ENCODE peak calls at places on chromosomes 1 and 21, in five cellular contexts. One of them, this sample, is unnamed.

GRCh38 chr1:113984710-113985109 is 5.4 kb downstream of the OLFML3 start:
- DNase-seq in RWPE1: no peak
- DNase-seq in A549: no peak
- DNase-seq in pancreas: no peak
- DNase-seq in heart right ventricle: peak
- DNase-seq in this sample: no peak

GRCh38 chr1:30198805-30199403 is 524.5 kb downstream of the MATN1 start:
- DNase-seq in RWPE1: no peak
- DNase-seq in heart right ventricle: no peak
- DNase-seq in pancreas: no peak
- DNase-seq in A549: no peak
- DNase-seq in this sample: no peak

GRCh38 chr1:113415256-113416189 is 25.2 kb downstream of the MAGI3 start:
- DNase-seq in A549: no peak
- DNase-seq in RWPE1: no peak
- DNase-seq in pancreas: no peak
- DNase-seq in heart right ventricle: no peak
- DNase-seq in this sample: no peak

GRCh38 chr1:109371271-109371739 is 26.4 kb downstream of the SORT1 start:
- DNase-seq in RWPE1: no peak
- DNase-seq in A549: no peak
- DNase-seq in heart right ventricle: peak
- DNase-seq in pancreas: no peak
- DNase-seq in this sample: no peak

GRCh38 chr1:224736619-224737352 is 120.7 kb downstream of the CNIH3 start:
- DNase-seq in RWPE1: no peak
- DNase-seq in heart right ventricle: peak
- DNase-seq in pancreas: no peak
- DNase-seq in A549: no peak
- DNase-seq in this sample: no peak

GRCh38 chr1:208979776-208980175 is 603.7 kb upstream of the CAMK1G start:
- DNase-seq in RWPE1: no peak
- DNase-seq in pancreas: no peak
- DNase-seq in A549: no peak
- DNase-seq in heart right ventricle: no peak
- DNase-seq in this sample: no peak

GRCh38 chr1:48236716-48237470 is 14.4 kb downstream of the SLC5A9 start:
- DNase-seq in pancreas: no peak
- DNase-seq in heart right ventricle: no peak
- DNase-seq in A549: peak
- DNase-seq in RWPE1: peak
- DNase-seq in this sample: no peak

GRCh38 chr1:222794656-222795474 is 20.0 kb upstream of the DISP1 start:
- DNase-seq in RWPE1: no peak
- DNase-seq in heart right ventricle: no peak
- DNase-seq in A549: no peak
- DNase-seq in pancreas: no peak
- DNase-seq in this sample: no peak

GRCh38 chr1:68449901-68450300 is at the start of gene RPE65:
- DNase-seq in RWPE1: no peak
- DNase-seq in A549: no peak
- DNase-seq in pancreas: no peak
- DNase-seq in heart right ventricle: no peak
- DNase-seq in this sample: no peak

GRCh38 chr1:41890841-41891311 is 27.8 kb downstream of the HIVEP3 start:
- DNase-seq in heart right ventricle: peak
- DNase-seq in pancreas: peak
- DNase-seq in A549: no peak
- DNase-seq in RWPE1: peak
- DNase-seq in this sample: no peak

GRCh38 chr21:15192243-15192642 is 127.4 kb upstream of the NRIP1 start:
- DNase-seq in pancreas: no peak
- DNase-seq in RWPE1: peak
- DNase-seq in A549: no peak
- DNase-seq in heart right ventricle: no peak
- DNase-seq in this sample: no peak

GRCh38 chr1:204945565-204945977 is 74.9 kb downstream of the NFASC start:
- DNase-seq in A549: no peak
- DNase-seq in heart right ventricle: no peak
- DNase-seq in RWPE1: no peak
- DNase-seq in pancreas: no peak
- DNase-seq in this sample: no peak

GRCh38 chr1:114352797-114353196 is 158.2 kb downstream of the TRIM33 start:
- DNase-seq in RWPE1: no peak
- DNase-seq in A549: no peak
- DNase-seq in heart right ventricle: no peak
- DNase-seq in pancreas: no peak
- DNase-seq in this sample: no peak

GRCh38 chr1:33382651-33383415 is 48.1 kb downstream of the PHC2 start:
- DNase-seq in pancreas: no peak
- DNase-seq in heart right ventricle: peak
- DNase-seq in A549: no peak
- DNase-seq in RWPE1: no peak
- DNase-seq in this sample: no peak

GRCh38 chr1:37472281-37472680 is 2.1 kb upstream of the ZC3H12A start:
- DNase-seq in pancreas: no peak
- DNase-seq in heart right ventricle: no peak
- DNase-seq in RWPE1: no peak
- DNase-seq in A549: no peak
- DNase-seq in this sample: no peak

GRCh38 chr1:31771891-31772668 is 7.9 kb upstream of the ADGRB2 start:
- DNase-seq in RWPE1: peak
- DNase-seq in pancreas: no peak
- DNase-seq in heart right ventricle: no peak
- DNase-seq in A549: no peak
- DNase-seq in this sample: no peak

GRCh38 chr1:188670837-188671236 is 1806.8 kb downstream of the BRINP3 start:
- DNase-seq in A549: no peak
- DNase-seq in pancreas: no peak
- DNase-seq in RWPE1: peak
- DNase-seq in heart right ventricle: no peak
- DNase-seq in this sample: no peak

GRCh38 chr1:244353572-244354091 is 98.1 kb downstream of the ADSS2 start:
- DNase-seq in heart right ventricle: peak
- DNase-seq in A549: peak
- DNase-seq in RWPE1: peak
- DNase-seq in pancreas: no peak
- DNase-seq in this sample: peak

GRCh38 chr1:165512817-165513216 is 31.0 kb upstream of the LRRC52 start:
- DNase-seq in RWPE1: no peak
- DNase-seq in heart right ventricle: no peak
- DNase-seq in pancreas: no peak
- DNase-seq in A549: no peak
- DNase-seq in this sample: no peak

GRCh38 chr1:117572546-117572945 is 33.3 kb upstream of the TENT5C start:
- DNase-seq in RWPE1: no peak
- DNase-seq in A549: no peak
- DNase-seq in heart right ventricle: no peak
- DNase-seq in pancreas: peak
- DNase-seq in this sample: peak

GRCh38 chr1:209989525-209989924 is 51.5 kb downstream of the SYT14 start:
- DNase-seq in heart right ventricle: no peak
- DNase-seq in A549: peak
- DNase-seq in pancreas: no peak
- DNase-seq in RWPE1: peak
- DNase-seq in this sample: no peak

GRCh38 chr1:198934901-198935301 is 296.1 kb downstream of the PTPRC start:
- DNase-seq in pancreas: no peak
- DNase-seq in heart right ventricle: no peak
- DNase-seq in RWPE1: peak
- DNase-seq in A549: no peak
- DNase-seq in this sample: no peak

GRCh38 chr1:206802401-206802800 is 30.1 kb upstream of the IL10 start:
- DNase-seq in heart right ventricle: no peak
- DNase-seq in pancreas: no peak
- DNase-seq in A549: no peak
- DNase-seq in RWPE1: no peak
- DNase-seq in this sample: no peak

GRCh38 chr1:67256291-67257172 is 51.1 kb upstream of the IL12RB2 start:
- DNase-seq in pancreas: no peak
- DNase-seq in RWPE1: no peak
- DNase-seq in A549: no peak
- DNase-seq in heart right ventricle: no peak
- DNase-seq in this sample: no peak

GRCh38 chr1:107871687-107872086 is 93.3 kb downstream of the VAV3 start:
- DNase-seq in A549: no peak
- DNase-seq in RWPE1: no peak
- DNase-seq in heart right ventricle: no peak
- DNase-seq in pancreas: no peak
- DNase-seq in this sample: no peak

GRCh38 chr21:31162827-31163226 is 124.6 kb upstream of the KRTAP19-8 start:
- DNase-seq in A549: no peak
- DNase-seq in heart right ventricle: no peak
- DNase-seq in pancreas: no peak
- DNase-seq in RWPE1: peak
- DNase-seq in this sample: no peak

GRCh38 chr1:204673909-204674701 is 11.4 kb downstream of the LRRN2 start:
- DNase-seq in A549: no peak
- DNase-seq in RWPE1: no peak
- DNase-seq in pancreas: no peak
- DNase-seq in heart right ventricle: no peak
- DNase-seq in this sample: no peak

GRCh38 chr21:41917531-41917930 is 36.3 kb downstream of the C2CD2 start:
- DNase-seq in heart right ventricle: no peak
- DNase-seq in A549: no peak
- DNase-seq in pancreas: no peak
- DNase-seq in RWPE1: no peak
- DNase-seq in this sample: no peak

GRCh38 chr21:41916888-41917433 is 36.9 kb downstream of the C2CD2 start:
- DNase-seq in A549: no peak
- DNase-seq in heart right ventricle: no peak
- DNase-seq in RWPE1: no peak
- DNase-seq in pancreas: no peak
- DNase-seq in this sample: no peak

GRCh38 chr21:41914358-41914757 is 35.2 kb upstream of the PRDM15 start:
- DNase-seq in RWPE1: no peak
- DNase-seq in pancreas: no peak
- DNase-seq in heart right ventricle: no peak
- DNase-seq in A549: no peak
- DNase-seq in this sample: no peak

GRCh38 chr21:41913230-41913629 is 34.1 kb upstream of the PRDM15 start:
- DNase-seq in RWPE1: no peak
- DNase-seq in pancreas: no peak
- DNase-seq in heart right ventricle: no peak
- DNase-seq in A549: no peak
- DNase-seq in this sample: no peak

DNA sequence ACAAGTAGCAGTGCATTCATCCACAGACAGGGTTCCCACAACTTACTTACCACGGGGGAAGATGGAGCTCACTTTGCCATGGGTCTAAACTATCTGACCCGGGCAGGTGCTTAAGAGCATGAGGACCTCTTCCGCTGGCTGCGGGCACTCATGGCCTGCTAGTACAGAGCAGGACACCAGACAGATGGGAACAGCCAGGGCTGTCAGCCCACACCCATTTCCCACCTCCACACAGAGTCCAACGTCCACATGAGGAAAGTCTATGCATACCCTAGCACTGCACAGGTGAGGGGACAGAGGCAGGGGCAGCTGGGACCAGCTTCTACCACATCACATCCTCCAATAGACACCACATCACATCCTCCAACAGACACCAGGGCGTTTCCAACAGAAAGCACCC is 35.8 kb upstream of the PRDM15 start:
- DNase-seq in pancreas: no peak
- DNase-seq in heart right ventricle: no peak
- DNase-seq in RWPE1: no peak
- DNase-seq in A549: no peak
- DNase-seq in this sample: no peak
- H3K27ac ChIP-seq in pancreas: no peak
- H3K27ac ChIP-seq in heart right ventricle: no peak
- H3K27ac ChIP-seq in RWPE1: no peak
- H3K27ac ChIP-seq in A549: no peak
- H3K27ac ChIP-seq in this sample: no peak

DNA sequence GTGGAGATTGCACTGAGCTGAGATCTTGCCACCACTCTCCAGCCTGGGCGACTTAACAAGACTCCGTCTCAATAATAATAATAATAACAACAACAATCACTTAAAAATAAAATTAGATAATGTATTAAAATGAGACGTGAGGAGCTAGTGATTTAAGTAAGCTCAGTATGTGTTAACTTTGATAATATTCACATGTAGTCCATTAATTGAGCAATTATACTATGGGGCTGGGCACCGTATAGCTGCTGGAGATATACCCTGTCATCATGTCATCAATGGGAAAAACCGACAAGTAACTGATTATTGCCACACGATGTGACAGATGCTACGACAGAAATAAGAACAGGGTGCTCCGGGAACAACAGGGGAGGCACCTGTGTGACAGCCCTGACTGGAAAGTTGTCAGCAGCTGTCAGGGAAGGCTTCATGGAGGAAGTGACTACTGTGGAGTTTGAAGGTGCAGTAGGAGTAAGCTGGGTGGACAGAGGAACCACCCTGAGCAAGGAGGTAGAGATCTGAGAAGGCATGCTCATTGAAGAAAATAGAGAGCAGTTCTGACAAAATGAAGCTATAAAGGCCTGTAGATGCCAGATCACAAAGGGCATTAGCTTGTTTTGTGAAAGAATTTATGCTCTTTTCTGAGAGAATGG is 921 bp upstream of the CAMSAP2 start:
- DNase-seq in heart right ventricle: no peak
- DNase-seq in A549: no peak
- DNase-seq in pancreas: no peak
- DNase-seq in RWPE1: no peak
- DNase-seq in this sample: no peak
- H3K27ac ChIP-seq in heart right ventricle: peak
- H3K27ac ChIP-seq in A549: peak
- H3K27ac ChIP-seq in pancreas: peak
- H3K27ac ChIP-seq in RWPE1: peak
- H3K27ac ChIP-seq in this sample: peak

GRCh38 chr21:16578912-16579311 is 849.1 kb downstream of the USP25 start:
- DNase-seq in pancreas: no peak
- DNase-seq in heart right ventricle: no peak
- DNase-seq in A549: no peak
- DNase-seq in RWPE1: no peak
- DNase-seq in this sample: no peak
- H3K27ac ChIP-seq in pancreas: no peak
- H3K27ac ChIP-seq in heart right ventricle: peak
- H3K27ac ChIP-seq in A549: no peak
- H3K27ac ChIP-seq in RWPE1: no peak
- H3K27ac ChIP-seq in this sample: no peak

DNA sequence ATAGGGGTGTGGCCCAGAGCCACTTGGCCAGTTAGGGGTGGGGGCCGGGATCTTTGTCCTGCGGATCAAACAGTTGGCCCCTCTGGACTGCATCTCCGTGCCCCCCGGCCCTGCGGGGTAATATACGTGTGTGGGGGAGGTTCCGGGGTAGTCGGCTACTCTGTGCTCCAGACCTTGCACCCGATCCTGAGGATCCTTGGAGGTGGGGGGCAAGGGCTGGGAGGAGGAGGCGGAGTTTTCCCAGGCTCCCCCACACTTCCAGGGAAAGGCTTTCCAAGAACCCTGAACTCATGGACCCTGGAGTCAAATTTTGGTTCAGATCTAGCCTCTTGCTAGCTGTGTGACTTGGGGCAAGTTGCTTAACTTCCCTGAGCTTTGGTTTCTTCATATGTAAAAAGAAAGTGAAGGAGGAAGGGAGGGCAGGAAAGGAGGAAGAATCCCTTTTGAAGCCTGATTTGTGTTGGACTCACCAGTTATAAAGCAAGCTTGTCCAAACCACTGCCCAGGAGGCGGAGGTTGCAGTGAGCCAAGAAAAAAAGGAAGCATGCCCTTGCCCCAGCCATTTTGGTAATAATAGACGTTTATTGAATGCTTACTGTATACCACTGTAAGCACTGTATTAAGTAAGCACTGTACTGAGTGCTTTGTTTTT is 686 bp downstream of the MIIP start:
- DNase-seq in pancreas: no peak
- DNase-seq in A549: no peak
- DNase-seq in heart right ventricle: no peak
- DNase-seq in RWPE1: peak
- DNase-seq in this sample: no peak
- H3K27ac ChIP-seq in pancreas: peak
- H3K27ac ChIP-seq in A549: peak
- H3K27ac ChIP-seq in heart right ventricle: peak
- H3K27ac ChIP-seq in RWPE1: peak
- H3K27ac ChIP-seq in this sample: peak